ENCODE peak calls at places on chromosomes 7 and 10, in seven cellular contexts. H, Z, L, U, C, J and Y are unnamed samples.

GRCh38 chr7:142901426-142902259 is 16.1 kb upstream of the TRPV6 start:
- DNase-seq in H (no peak), Z (no peak), L (no peak), U (no peak), C (peak), J (no peak), Y (no peak)

GRCh38 chr7:21099432-21099831 is 312.7 kb upstream of the SP8 start:
- DNase-seq in H (no peak), Z (no peak), L (no peak), U (no peak), C (no peak), J (no peak), Y (no peak)

GRCh38 chr7:73850781-73851207 is 8.5 kb upstream of the METTL27 start:
- DNase-seq in H (peak), Z (no peak), L (no peak), U (no peak), C (peak), J (no peak), Y (no peak)

GRCh38 chr7:2387897-2388636 is 15.3 kb upstream of the CHST12 start:
- DNase-seq in H (no peak), Z (no peak), L (no peak), U (no peak), C (no peak), J (no peak), Y (no peak)

GRCh38 chr10:130401860-130402765 is 265.9 kb downstream of the GLRX3 start:
- DNase-seq in H (no peak), Z (no peak), L (no peak), U (no peak), C (no peak), J (no peak), Y (no peak)

GRCh38 chr7:139680676-139681462 is 96.9 kb downstream of the HIPK2 start:
- DNase-seq in H (peak), Z (peak), L (no peak), U (no peak), C (peak), J (no peak), Y (no peak)

GRCh38 chr10:71212249-71213126 is at the start of gene UNC5B:
- DNase-seq in H (peak), Z (peak), L (no peak), U (peak), C (peak), J (peak), Y (peak)

GRCh38 chr10:201328-201771 is 66.1 kb downstream of the ZMYND11 start:
- DNase-seq in H (peak), Z (no peak), L (no peak), U (no peak), C (no peak), J (no peak), Y (no peak)

GRCh38 chr7:45089314-45089891 is 634 bp upstream of the NACAD start:
- DNase-seq in H (peak), Z (peak), L (no peak), U (peak), C (peak), J (peak), Y (peak)

GRCh38 chr10:34607894-34608293 is 207.2 kb downstream of the PARD3 start:
- DNase-seq in H (no peak), Z (no peak), L (no peak), U (no peak), C (peak), J (peak), Y (no peak)

GRCh38 chr10:86798636-86799035 is 42.2 kb downstream of the BMPR1A start:
- DNase-seq in H (peak), Z (peak), L (no peak), U (no peak), C (no peak), J (no peak), Y (no peak)

GRCh38 chr10:73307203-73307800 is 51.4 kb downstream of the CFAP70 start:
- DNase-seq in H (no peak), Z (no peak), L (no peak), U (no peak), C (no peak), J (no peak), Y (no peak)

GRCh38 chr10:62037890-62038608 is 136.6 kb downstream of the ARID5B start:
- DNase-seq in H (no peak), Z (no peak), L (no peak), U (no peak), C (no peak), J (no peak), Y (no peak)

GRCh38 chr7:134527979-134528371 is 608 bp downstream of the AKR1B10 start:
- DNase-seq in H (peak), Z (no peak), L (no peak), U (no peak), C (no peak), J (peak), Y (peak)

GRCh38 chr7:5709347-5709950 is 72.0 kb downstream of the RNF216 start:
- DNase-seq in H (peak), Z (no peak), L (no peak), U (no peak), C (peak), J (no peak), Y (no peak)

GRCh38 chr10:90023950-90024349 is 322.6 kb downstream of the KIF20B start:
- DNase-seq in H (no peak), Z (no peak), L (no peak), U (peak), C (no peak), J (no peak), Y (no peak)